ENCODE peak calls at places on chromosomes 11 and 22, in four cellular contexts. One of them, this sample, is unnamed.

GRCh38 chr11:75468534-75469340 is 35.7 kb upstream of the KLHL35 start:
- DNase-seq in NCI-H2029 treated with DMSO at 0.1 percent for 48 hours: no peak
- DNase-seq in Calu3: no peak
- DNase-seq in non-pigmented ciliary epithelial cell: no peak
- DNase-seq in this sample: peak

GRCh38 chr11:63805844-63806415 is 7.3 kb upstream of the SPINDOC start:
- DNase-seq in NCI-H2029 treated with DMSO at 0.1 percent for 48 hours: no peak
- DNase-seq in Calu3: no peak
- DNase-seq in non-pigmented ciliary epithelial cell: no peak
- DNase-seq in this sample: peak

GRCh38 chr11:121067453-121067852 is 33.6 kb upstream of the TECTA start:
- DNase-seq in NCI-H2029 treated with DMSO at 0.1 percent for 48 hours: peak
- DNase-seq in Calu3: no peak
- DNase-seq in non-pigmented ciliary epithelial cell: no peak
- DNase-seq in this sample: no peak

GRCh38 chr11:92687724-92688123 is 281.7 kb upstream of the MTNR1B start:
- DNase-seq in NCI-H2029 treated with DMSO at 0.1 percent for 48 hours: no peak
- DNase-seq in Calu3: no peak
- DNase-seq in non-pigmented ciliary epithelial cell: no peak
- DNase-seq in this sample: no peak

GRCh38 chr11:63811522-63811921 is 1.7 kb upstream of the SPINDOC start:
- DNase-seq in NCI-H2029 treated with DMSO at 0.1 percent for 48 hours: no peak
- DNase-seq in Calu3: no peak
- DNase-seq in non-pigmented ciliary epithelial cell: no peak
- DNase-seq in this sample: no peak

GRCh38 chr11:118671254-118671653 is 8.2 kb downstream of the TREH start:
- DNase-seq in NCI-H2029 treated with DMSO at 0.1 percent for 48 hours: no peak
- DNase-seq in Calu3: no peak
- DNase-seq in non-pigmented ciliary epithelial cell: no peak
- DNase-seq in this sample: no peak

GRCh38 chr22:46740910-46741785 is 3.1 kb upstream of the CERK start:
- DNase-seq in NCI-H2029 treated with DMSO at 0.1 percent for 48 hours: no peak
- DNase-seq in Calu3: no peak
- DNase-seq in non-pigmented ciliary epithelial cell: no peak
- DNase-seq in this sample: no peak

GRCh38 chr11:65851083-65851579 is 6.8 kb downstream of the CFL1 start:
- DNase-seq in NCI-H2029 treated with DMSO at 0.1 percent for 48 hours: no peak
- DNase-seq in Calu3: no peak
- DNase-seq in non-pigmented ciliary epithelial cell: no peak
- DNase-seq in this sample: no peak

GRCh38 chr11:56624661-56625110 is 10.0 kb upstream of the OR5M1 start:
- DNase-seq in NCI-H2029 treated with DMSO at 0.1 percent for 48 hours: no peak
- DNase-seq in Calu3: peak
- DNase-seq in non-pigmented ciliary epithelial cell: peak
- DNase-seq in this sample: peak

GRCh38 chr11:126105022-126105747 is 42.5 kb upstream of the CDON start:
- DNase-seq in NCI-H2029 treated with DMSO at 0.1 percent for 48 hours: no peak
- DNase-seq in Calu3: no peak
- DNase-seq in non-pigmented ciliary epithelial cell: no peak
- DNase-seq in this sample: no peak